ENCODE peak calls at places on chromosomes 5 and 9, in six cellular contexts. K is NB4; Z is stimulated activated CD8-positive, alpha-beta memory T cell treated with anti-CD3 and anti-CD28 coated beads, Interleukin-4, amount 100 ng/mL, for 1 hour; G is neuronal stem cell; J is RWPE1; P is iPS-NIHi11. O is an unnamed sample.

GRCh38 chr5:40356248-40356647 is 323.5 kb upstream of the PTGER4 start:
- DNase-seq in K (peak), Z (no peak), G (no peak), J (no peak), P (no peak), O (no peak)

GRCh38 chr9:89536145-89536574 is 38.2 kb upstream of the SEMA4D start:
- DNase-seq in K (peak), Z (no peak), G (no peak), J (no peak), P (no peak), O (no peak)

GRCh38 chr5:142245776-142246175 is 79.0 kb downstream of the SPRY4 start:
- DNase-seq in K (no peak), Z (no peak), G (no peak), J (no peak), P (no peak), O (peak)

GRCh38 chr9:36632892-36633291 is 60.2 kb downstream of the MELK start:
- DNase-seq in K (peak), Z (no peak), G (no peak), J (peak), P (no peak), O (peak)

GRCh38 chr5:55600536-55601208 is 65.9 kb upstream of the PLPP1 start:
- DNase-seq in K (peak), Z (no peak), G (no peak), J (no peak), P (no peak), O (no peak)

GRCh38 chr9:86020731-86021130 is 78.6 kb downstream of the GOLM1 start:
- DNase-seq in K (no peak), Z (no peak), G (no peak), J (no peak), P (no peak), O (peak)

GRCh38 chr9:129708799-129709198 is 43.4 kb downstream of the PRRX2 start:
- DNase-seq in K (no peak), Z (no peak), G (no peak), J (no peak), P (no peak), O (no peak)

GRCh38 chr9:87270241-87271234 is 227.1 kb upstream of the DAPK1 start:
- DNase-seq in K (no peak), Z (no peak), G (peak), J (no peak), P (no peak), O (peak)

GRCh38 chr9:123420560-123421210 is 64.7 kb downstream of the CRB2 start:
- DNase-seq in K (no peak), Z (no peak), G (no peak), J (no peak), P (no peak), O (no peak)

GRCh38 chr9:116377179-116377790 is 223.7 kb downstream of the PAPPA start:
- DNase-seq in K (no peak), Z (no peak), G (no peak), J (peak), P (no peak), O (peak)

GRCh38 chr9:77648458-77649108 is 461 bp upstream of the GNA14 start:
- DNase-seq in K (peak), Z (no peak), G (peak), J (peak), P (peak), O (peak)

GRCh38 chr9:135251996-135252760 is 164.7 kb downstream of the OLFM1 start:
- DNase-seq in K (no peak), Z (no peak), G (no peak), J (no peak), P (no peak), O (no peak)

GRCh38 chr5:16736158-16736994 is 119.6 kb upstream of the RETREG1 start:
- DNase-seq in K (no peak), Z (no peak), G (no peak), J (peak), P (peak), O (peak)

GRCh38 chr5:81125959-81126358 is 107.2 kb upstream of the CKMT2 start:
- DNase-seq in K (peak), Z (no peak), G (no peak), J (no peak), P (no peak), O (no peak)

GRCh38 chr5:159052282-159053011 is 47.3 kb downstream of the EBF1 start:
- DNase-seq in K (no peak), Z (no peak), G (no peak), J (no peak), P (no peak), O (no peak)

GRCh38 chr5:94545870-94546625 is 72.4 kb downstream of the KIAA0825 start:
- DNase-seq in K (peak), Z (no peak), G (no peak), J (no peak), P (no peak), O (peak)

GRCh38 chr5:55385227-55385626 is 77.4 kb downstream of the MTREX start:
- DNase-seq in K (no peak), Z (no peak), G (no peak), J (no peak), P (no peak), O (no peak)

GRCh38 chr5:72130342-72130741 is 23.1 kb downstream of the MAP1B start:
- DNase-seq in K (no peak), Z (no peak), G (no peak), J (no peak), P (no peak), O (peak)

GRCh38 chr5:125499969-125500368 is 753.5 kb upstream of the ZNF608 start:
- DNase-seq in K (no peak), Z (no peak), G (no peak), J (no peak), P (no peak), O (no peak)

GRCh38 chr5:59021837-59022514 is 439.1 kb downstream of the RAB3C start:
- DNase-seq in K (no peak), Z (no peak), G (no peak), J (peak), P (no peak), O (no peak)

GRCh38 chr5:1190915-1191314 is 10.5 kb upstream of the SLC6A19 start:
- DNase-seq in K (peak), Z (no peak), G (no peak), J (no peak), P (no peak), O (no peak)

GRCh38 chr5:59483971-59484472 is 409.5 kb downstream of the PDE4D start:
- DNase-seq in K (no peak), Z (no peak), G (no peak), J (no peak), P (no peak), O (peak)

GRCh38 chr5:33409435-33410146 is 31.2 kb upstream of the TARS1 start:
- DNase-seq in K (no peak), Z (no peak), G (no peak), J (no peak), P (no peak), O (no peak)

GRCh38 chr9:129888085-129888808 is 53.0 kb downstream of the USP20 start:
- DNase-seq in K (peak), Z (peak), G (no peak), J (no peak), P (no peak), O (no peak)

GRCh38 chr9:125295642-125296041 is 34.0 kb downstream of the GAPVD1 start:
- DNase-seq in K (no peak), Z (no peak), G (no peak), J (no peak), P (no peak), O (no peak)